ENCODE peak calls at places on chromosome 1, in four cellular contexts. Q is GM23338, W is PC-9, X is MM.1S. M is an unnamed sample.

GRCh38 chr1:119453021-119453420 is 38.1 kb downstream of the HSD3B2 start:
- DNase-seq in X (peak; percentile 25), Q (no peak), W (peak; percentile 93), M (no peak)

GRCh38 chr1:42646056-42646455 is 12.2 kb upstream of the PPIH start:
- DNase-seq in Q (no peak), W (no peak), X (no peak), M (no peak)

GRCh38 chr1:22341791-22342605 is 109.7 kb upstream of the ZBTB40 start:
- DNase-seq in Q (no peak), X (no peak), W (no peak), M (no peak)

GRCh38 chr1:2415801-2416208 is 3.4 kb upstream of the PEX10 start:
- DNase-seq in Q (no peak), X (peak; percentile 55), W (no peak), M (peak; percentile 69)

GRCh38 chr1:81119319-81119718 is 681.4 kb upstream of the ADGRL2 start:
- DNase-seq in Q (no peak), W (no peak), X (no peak), M (no peak)

GRCh38 chr1:100045206-100045605 is 75.4 kb downstream of the SLC35A3 start:
- DNase-seq in Q (no peak), W (no peak), X (no peak), M (no peak)

GRCh38 chr1:208420696-208421095 is 176.5 kb upstream of the PLXNA2 start:
- DNase-seq in W (no peak), Q (no peak), X (no peak), M (no peak)

GRCh38 chr1:99696616-99697015 is 50.7 kb downstream of the PALMD start:
- DNase-seq in X (no peak), W (no peak), Q (no peak), M (no peak)

GRCh38 chr1:160797861-160798273 is 1.9 kb downstream of the LY9 start:
- DNase-seq in W (peak; percentile 60), X (peak; percentile 38), Q (no peak), M (no peak)

DNA sequence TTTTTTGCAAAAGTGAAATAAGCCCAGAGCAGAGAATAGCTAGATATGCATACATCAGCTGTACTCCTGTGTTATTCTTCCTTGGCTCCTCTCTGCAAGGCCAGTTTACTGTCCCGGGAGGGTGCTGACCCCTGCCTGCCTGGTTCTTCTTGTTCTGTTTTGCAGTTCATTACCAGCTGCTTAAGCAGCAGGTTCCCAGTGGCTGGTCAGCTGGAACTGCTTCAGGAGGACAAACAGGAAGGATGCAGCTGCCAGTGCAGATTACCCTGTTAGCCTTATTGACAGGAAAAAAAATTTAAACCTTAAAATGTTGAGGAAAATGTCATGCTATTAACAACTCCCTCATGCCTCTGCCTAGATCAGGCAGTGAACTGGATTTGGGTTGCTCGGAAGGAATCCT is 16.0 kb upstream of the LRIG2 start:
- DNase-seq in Q (peak; percentile 41), W (no peak), X (peak; percentile 6), M (no peak)
- H2AFZ ChIP-seq in Q (peak overlapping the region; percentile 9), W (no peak overlapping the region), X (no peak overlapping the region), M (no peak overlapping the region)

GRCh38 chr1:58180537-58180936 is 366.0 kb downstream of the OMA1 start:
- DNase-seq in X (no peak), W (no peak), Q (no peak), M (no peak)
- H3K9me2 ChIP-seq in X (no peaks in the 10 kb centered on the region), W (no peaks in the 10 kb centered on the region), Q (no peaks in the 10 kb centered on the region), M (no peaks in the 10 kb centered on the region)

GRCh38 chr1:92839442-92839841 is 7.6 kb downstream of the RPL5 start:
- DNase-seq in X (no peak), Q (no peak), W (no peak), M (no peak)

GRCh38 chr1:92834617-92835016 is 2.8 kb downstream of the RPL5 start:
- DNase-seq in X (no peak), Q (no peak), W (no peak), M (peak; percentile 31)

GRCh38 chr1:92833840-92834239 is 2.0 kb downstream of the RPL5 start:
- DNase-seq in X (no peak), Q (no peak), W (no peak), M (peak; percentile 40)

GRCh38 chr1:92838519-92838918 is 6.7 kb downstream of the RPL5 start:
- DNase-seq in X (no peak), W (no peak), Q (no peak), M (no peak)

DNA sequence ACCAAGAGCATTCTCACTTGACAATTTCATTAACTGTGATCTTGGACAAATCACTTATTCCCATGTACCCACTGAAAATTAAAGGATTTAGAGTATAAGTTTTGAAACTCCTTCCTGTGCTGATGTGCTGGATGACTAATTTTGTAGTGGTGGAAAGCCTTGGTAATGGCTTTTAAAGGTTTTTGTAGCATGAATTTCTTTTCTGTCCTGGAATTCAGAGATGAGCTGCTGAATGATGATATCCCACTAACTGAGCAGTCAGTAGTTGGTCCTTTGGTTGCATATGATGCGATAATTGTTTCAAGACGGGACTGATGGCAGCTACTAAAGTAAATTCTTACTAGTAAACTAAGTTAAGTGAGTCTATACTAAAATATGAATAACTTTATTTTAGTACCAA is 5.2 kb downstream of the RPL5 start:
- DNase-seq in Q (no peak), W (no peak), X (no peak), M (no peak)
- H3K27ac ChIP-seq in Q (peak overlapping the region; percentile 74), W (no peak overlapping the region), X (no peak overlapping the region), M (no peak overlapping the region)

DNA sequence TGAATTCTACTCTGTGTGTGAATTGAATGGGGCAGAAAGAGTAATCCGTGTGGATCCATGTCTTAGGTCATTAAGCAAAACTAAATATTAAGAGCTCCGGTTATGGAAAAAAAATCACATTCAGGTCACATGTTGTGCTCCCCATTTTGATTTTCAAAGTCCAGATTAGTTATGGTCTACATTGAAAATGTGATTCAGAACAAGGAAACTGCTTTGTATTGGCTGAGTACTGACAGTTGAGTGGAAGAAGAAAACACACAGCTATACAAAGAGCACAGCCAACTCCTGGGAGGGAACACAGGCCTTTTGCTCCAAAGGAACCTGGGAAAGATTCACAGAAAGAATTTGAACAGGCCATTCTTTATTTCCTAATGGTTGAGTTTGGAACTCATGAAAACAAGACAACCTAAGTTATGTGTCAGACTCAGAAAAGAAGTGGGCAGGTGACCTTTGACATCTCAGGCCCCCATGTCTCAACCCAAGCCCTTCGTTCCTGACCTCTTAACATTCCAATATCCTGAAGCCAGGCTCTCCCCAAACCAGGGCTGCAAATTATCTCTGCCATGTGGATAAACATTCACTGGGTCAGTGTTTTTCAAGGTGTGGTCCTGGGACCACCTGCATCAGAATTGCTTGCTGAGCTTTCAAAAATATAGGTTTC is 159.3 kb upstream of the LMO4 start:
- DNase-seq in W (no peak), Q (no peak), X (no peak), M (no peak)
- H2AFZ ChIP-seq in W (no peak overlapping the region), Q (no peak overlapping the region), X (no peak overlapping the region), M (no peak overlapping the region)

GRCh38 chr1:242692988-242693387 is 168.5 kb upstream of the PLD5 start:
- DNase-seq in X (no peak), W (no peak), Q (no peak), M (no peak)

GRCh38 chr1:242690849-242691602 is 166.5 kb upstream of the PLD5 start:
- DNase-seq in X (peak; percentile 28), Q (no peak), W (no peak), M (no peak)

GRCh38 chr1:242691603-242691945 is 167.1 kb upstream of the PLD5 start:
- DNase-seq in W (no peak), X (peak; percentile 18), Q (no peak), M (no peak)

DNA sequence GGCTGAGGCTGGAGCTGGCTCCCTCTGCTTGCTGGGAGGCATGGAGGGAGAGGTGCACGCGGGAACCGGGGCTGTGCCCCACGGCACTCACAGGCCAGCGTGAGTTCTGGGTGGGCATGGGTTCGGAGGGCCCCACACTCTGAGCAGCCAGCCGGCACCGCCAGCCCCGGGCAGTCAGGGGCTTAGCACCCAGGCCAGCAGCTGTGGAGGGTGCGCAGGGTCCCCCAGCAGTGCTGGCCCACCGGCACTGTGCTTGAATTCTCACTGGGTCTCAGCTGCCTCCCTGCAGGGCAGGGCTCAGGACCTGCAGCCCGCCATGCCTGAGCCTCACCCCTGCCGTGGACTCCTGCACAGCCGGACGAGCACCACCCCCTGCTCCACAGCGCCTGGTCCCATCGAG is 164.9 kb upstream of the PLD5 start:
- DNase-seq in Q (no peak), W (no peak), X (no peak), M (no peak)
- H3K9me2 ChIP-seq in Q (no peaks in the 10 kb centered on the region), W (no peaks in the 10 kb centered on the region), X (no peaks in the 10 kb centered on the region), M (no peaks in the 10 kb centered on the region)

GRCh38 chr1:67741786-67742185 is 56.8 kb downstream of the GADD45A start:
- DNase-seq in Q (no peak), X (no peak), W (no peak), M (no peak)

GRCh38 chr1:67738401-67738800 is 53.4 kb downstream of the GADD45A start:
- DNase-seq in X (no peak), Q (no peak), W (peak; percentile 18), M (no peak)

GRCh38 chr1:67741121-67741520 is 56.1 kb downstream of the GADD45A start:
- DNase-seq in W (peak; percentile 15), X (no peak), Q (no peak), M (no peak)

GRCh38 chr1:67737875-67738274 is 52.9 kb downstream of the GADD45A start:
- DNase-seq in W (no peak), X (no peak), Q (no peak), M (no peak)

GRCh38 chr1:67739361-67739760 is 54.4 kb downstream of the GADD45A start:
- DNase-seq in Q (no peak), W (no peak), X (no peak), M (no peak)
- H3K27ac ChIP-seq in Q (no peak overlapping the region), W (no peak overlapping the region), X (no peak overlapping the region), M (no peak overlapping the region)

DNA sequence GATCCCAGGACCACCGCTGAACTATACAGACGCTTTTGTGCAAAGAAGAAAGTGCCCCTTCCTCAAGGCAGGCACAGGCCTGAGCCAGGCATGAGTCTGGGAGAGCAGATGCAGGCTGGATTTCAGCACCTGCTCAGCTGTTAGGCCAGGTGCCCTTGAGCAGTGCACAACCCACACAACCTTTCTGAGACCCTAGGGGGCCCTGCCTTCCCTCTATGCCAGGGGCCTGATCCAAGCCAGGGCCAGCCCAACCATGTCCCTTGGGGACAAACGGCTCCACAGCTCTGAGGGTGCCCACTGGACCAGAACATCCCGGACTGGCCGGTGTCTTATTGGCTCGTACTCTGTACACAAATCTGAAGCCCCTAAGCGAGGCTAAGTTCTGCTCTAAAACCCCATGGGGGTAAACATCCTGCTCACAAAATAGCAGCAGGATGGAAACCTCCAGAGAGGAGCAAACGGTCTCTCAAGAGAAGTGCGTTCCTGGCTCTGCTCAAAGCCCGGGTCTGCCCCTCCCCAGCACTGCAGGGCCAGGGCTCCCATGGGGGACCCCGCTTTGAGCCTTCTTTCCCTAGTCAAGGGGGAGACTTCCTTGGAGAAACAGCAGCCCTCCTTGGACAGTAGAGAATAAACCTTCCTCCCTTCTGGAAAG is 275.1 kb downstream of the NPHP4 start:
- DNase-seq in X (no peak), Q (no peak), W (no peak), M (no peak)
- H2AFZ ChIP-seq in X (no peak overlapping the region), Q (no peak overlapping the region), W (no peak overlapping the region), M (no peak overlapping the region)

GRCh38 chr1:110559157-110559556 is 40.2 kb upstream of the KCNA10 start:
- DNase-seq in W (no peak), Q (no peak), X (no peak), M (no peak)

GRCh38 chr1:110557481-110557880 is 38.5 kb upstream of the KCNA10 start:
- DNase-seq in W (no peak), X (no peak), Q (no peak), M (no peak)

GRCh38 chr1:110563089-110563488 is 43.1 kb downstream of the KCNA2 start:
- DNase-seq in Q (no peak), W (no peak), X (no peak), M (no peak)

GRCh38 chr1:110565565-110565964 is 40.6 kb downstream of the KCNA2 start:
- DNase-seq in W (no peak), X (no peak), Q (no peak), M (no peak)

GRCh38 chr1:110561631-110562030 is 42.7 kb upstream of the KCNA10 start:
- DNase-seq in Q (no peak), X (no peak), W (no peak), M (no peak)
- H3K9me2 ChIP-seq in Q (no peaks in the 10 kb centered on the region), X (no peaks in the 10 kb centered on the region), W (no peaks in the 10 kb centered on the region), M (no peaks in the 10 kb centered on the region)

M was measured in Karpas-422.